ENCODE peak calls at places on chromosomes 2 and 18, in four cellular contexts. S is stimulated activated CD4-positive, alpha-beta T cell treated with anti-CD3 and anti-CD28 coated beads, Interleukin-2, amount 100 ng/mL, for 48 hours; V is amniotic stem cell; Z is central memory CD4-positive, alpha-beta T cell. I is an unnamed sample.

GRCh38 chr2:85396531-85397470 is 13.4 kb downstream of the CAPG start:
- DNase-seq in V (no peak), S (no peak), Z (no peak), I (no peak)

GRCh38 chr2:223465793-223466192 is 136.4 kb downstream of the SCG2 start:
- DNase-seq in S (no peak), Z (no peak), V (peak), I (no peak)

GRCh38 chr2:230915297-230915696 is 9.7 kb downstream of the GPR55 start:
- DNase-seq in S (no peak), V (no peak), Z (no peak), I (no peak)

GRCh38 chr18:61400714-61401113 is 67.5 kb downstream of the CDH20 start:
- DNase-seq in V (peak), S (no peak), Z (no peak), I (no peak)

GRCh38 chr2:64978514-64979268 is 10.5 kb upstream of the SLC1A4 start:
- DNase-seq in S (no peak), V (no peak), Z (no peak), I (no peak)

GRCh38 chr2:119692310-119692709 is 13.3 kb downstream of the TMEM177 start:
- DNase-seq in V (no peak), Z (no peak), S (no peak), I (no peak)

GRCh38 chr18:59377938-59378337 is 18.9 kb upstream of the LMAN1 start:
- DNase-seq in S (no peak), V (no peak), Z (no peak), I (no peak)

GRCh38 chr2:201965550-201965949 is 68.1 kb upstream of the FZD7 start:
- DNase-seq in Z (no peak), S (no peak), V (no peak), I (peak)

GRCh38 chr2:157155992-157156391 is 101.5 kb upstream of the GALNT5 start:
- DNase-seq in Z (no peak), V (no peak), S (no peak), I (no peak)

GRCh38 chr2:50492452-50492851 is 539.5 kb downstream of the NRXN1 start:
- DNase-seq in V (peak), S (peak), Z (peak), I (peak)

GRCh38 chr2:113167115-113167932 is 6.4 kb upstream of the PSD4 start:
- DNase-seq in V (no peak), S (no peak), Z (peak), I (peak)

GRCh38 chr2:114661926-114662670 is 219.7 kb downstream of the DPP10 start:
- DNase-seq in S (peak), Z (no peak), V (no peak), I (no peak)

GRCh38 chr2:218727502-218728165 is 17.0 kb downstream of the TTLL4 start:
- DNase-seq in V (no peak), S (no peak), Z (no peak), I (peak)

GRCh38 chr2:111161971-111162370 is 41.3 kb downstream of the BCL2L11 start:
- DNase-seq in S (no peak), V (no peak), Z (no peak), I (no peak)

GRCh38 chr2:15348028-15348427 is 213.1 kb downstream of the NBAS start:
- DNase-seq in V (no peak), S (no peak), Z (no peak), I (no peak)

GRCh38 chr2:120937736-120938131 is 202.1 kb downstream of the GLI2 start:
- DNase-seq in V (no peak), Z (no peak), S (no peak), I (no peak)